ENCODE peak calls at places on chromosomes 4 and X, in four cellular contexts. O is GM04504; K is activated effector memory CD4-positive, alpha-beta T cell treated with Interleukin-2 at 50 U/mL for 16 hours; U is NCI-H345. L is an unnamed sample.

GRCh38 chrX:43655151-43655676 is 885 bp upstream of the MAOA start:
- DNase-seq in K (peak), O (no peak), U (peak), L (peak)

GRCh38 chr4:39792529-39792928 is 94.6 kb downstream of the UBE2K start:
- DNase-seq in K (no peak), U (no peak), O (no peak), L (no peak)

GRCh38 chr4:121728798-121729226 is 32.0 kb upstream of the ANXA5 start:
- DNase-seq in O (peak), K (no peak), U (no peak), L (peak)

GRCh38 chr4:6259886-6260285 is 9.8 kb upstream of the WFS1 start:
- DNase-seq in O (no peak), U (no peak), K (no peak), L (no peak)

GRCh38 chrX:11890843-11891514 is 132.9 kb downstream of the MSL3 start:
- DNase-seq in O (no peak), K (no peak), U (no peak), L (no peak)

GRCh38 chrX:362937-363620 is 23.6 kb downstream of the PPP2R3B start:
- DNase-seq in K (no peak), U (no peak), O (no peak), L (no peak)

GRCh38 chrX:86210772-86211171 is 62.5 kb downstream of the DACH2 start:
- DNase-seq in O (no peak), K (no peak), U (no peak), L (no peak)

GRCh38 chrX:6708676-6709075 is 173.8 kb upstream of the VCX3A start:
- DNase-seq in K (no peak), U (no peak), O (no peak), L (no peak)

GRCh38 chr4:139633661-139634060 is 32.0 kb upstream of the MGST2 start:
- DNase-seq in O (no peak), U (peak), K (no peak), L (peak)

GRCh38 chrX:152821145-152821765 is 9.3 kb downstream of the CETN2 start:
- DNase-seq in K (no peak), U (peak), O (no peak), L (peak)

GRCh38 chr4:174259580-174259979 is 23.9 kb downstream of the FBXO8 start:
- DNase-seq in K (no peak), U (no peak), O (no peak), L (no peak)

GRCh38 chr4:53273726-53274125 is 92.1 kb downstream of the SCFD2 start:
- DNase-seq in O (peak), K (no peak), U (no peak), L (no peak)

GRCh38 chr4:42655921-42656735 is 777 bp downstream of the ATP8A1 start:
- DNase-seq in U (peak), K (peak), O (no peak), L (no peak)

GRCh38 chrX:111170017-111170416 is 74.0 kb downstream of the PAK3 start:
- DNase-seq in U (no peak), O (no peak), K (no peak), L (peak)

GRCh38 chrX:6941041-6941440 is 206.5 kb upstream of the STS start:
- DNase-seq in U (no peak), O (no peak), K (no peak), L (no peak)

GRCh38 chrX:9148626-9149385 is 114.9 kb upstream of the FAM9B start:
- DNase-seq in U (no peak), K (no peak), O (no peak), L (no peak)

GRCh38 chrX:87727615-87728014 is 210.0 kb downstream of the KLHL4 start:
- DNase-seq in U (no peak), O (no peak), K (no peak), L (no peak)

GRCh38 chr4:88962430-88962829 is 94.6 kb downstream of the FAM13A start:
- DNase-seq in K (no peak), U (no peak), O (no peak), L (peak)

GRCh38 chr4:22552802-22553201 is 36.9 kb upstream of the ADGRA3 start:
- DNase-seq in O (no peak), U (no peak), K (no peak), L (no peak)

GRCh38 chr4:185265942-185266341 is 56.5 kb downstream of the SNX25 start:
- DNase-seq in K (no peak), U (no peak), O (no peak), L (no peak)

GRCh38 chr4:105683038-105683437 is 25.5 kb downstream of the INTS12 start:
- DNase-seq in K (no peak), O (no peak), U (no peak), L (no peak)

GRCh38 chr4:929096-929765 is 2.9 kb downstream of the GAK start:
- DNase-seq in U (no peak), K (no peak), O (no peak), L (no peak)